ENCODE peak calls at places on chromosomes 3 and 15, in five cellular contexts. K is activated CD4-positive, alpha-beta T cell treated with anti-CD3 and anti-CD28 coated beads, Interleukin-2, amount 50 U/mL, for 24 hours; D is RCC 7860; X is KBM-7; J is left ventricle myocardium superior. E is an unnamed sample.
A peak's percentile ranks its signal among the peaks of the same experiment; 100 is the strongest.

GRCh38 chr3:52088445-52089367 is 32.3 kb upstream of the DUSP7 start:
- DNase-seq in X (peak; percentile 23), J (peak; percentile 37), K (no peak), D (peak; percentile 53), E (no peak)

GRCh38 chr15:39925112-39925830 is 5.2 kb upstream of the GPR176 start:
- DNase-seq in X (no peak), K (no peak), D (peak; percentile 23), J (no peak), E (no peak)

GRCh38 chr15:89776274-89777072 is at the start of gene MESP2:
- DNase-seq in K (peak; percentile 11), D (no peak), X (peak; percentile 64), J (peak; percentile 94), E (peak; percentile 77)

GRCh38 chr3:5010706-5011554 is 31.7 kb downstream of the BHLHE40 start:
- DNase-seq in X (no peak), K (no peak), J (no peak), D (no peak), E (no peak)

GRCh38 chr3:195237981-195238625 is 32.9 kb downstream of the XXYLT1 start:
- DNase-seq in K (no peak), J (no peak), D (no peak), X (no peak), E (peak; percentile 20)

GRCh38 chr3:142267269-142267668 is 41.9 kb upstream of the GK5 start:
- DNase-seq in D (no peak), J (no peak), X (no peak), K (no peak), E (no peak)

GRCh38 chr3:184748219-184749135 is 36.6 kb upstream of the MAGEF1 start:
- DNase-seq in X (peak; percentile 27), K (no peak), J (peak; percentile 11), D (no peak), E (no peak)

GRCh38 chr3:16178628-16178988 is 4.1 kb downstream of the GALNT15 start:
- DNase-seq in J (no peak), D (no peak), K (no peak), X (no peak), E (no peak)

GRCh38 chr3:129045675-129046036 is 14.9 kb upstream of the GP9 start:
- DNase-seq in D (no peak), J (peak; percentile 69), X (no peak), K (no peak), E (no peak)

GRCh38 chr3:127911421-127911931 is 3.6 kb upstream of the KBTBD12 start:
- DNase-seq in D (no peak), J (no peak), K (no peak), X (no peak), E (no peak)

GRCh38 chr15:72685301-72685924 is 569 bp downstream of the HIGD2B start:
- DNase-seq in D (no peak), K (no peak), X (no peak), J (no peak), E (no peak)

GRCh38 chr3:7249493-7250076 is 388.7 kb downstream of the GRM7 start:
- DNase-seq in D (no peak), J (no peak), X (no peak), K (no peak), E (no peak)

GRCh38 chr3:195403841-195404408 is 38.9 kb downstream of the ACAP2 start:
- DNase-seq in X (no peak), K (no peak), D (no peak), J (no peak), E (no peak)

GRCh38 chr3:124966557-124967480 is 32.3 kb upstream of the MUC13 start:
- DNase-seq in D (no peak), K (no peak), J (no peak), X (peak; percentile 5), E (no peak)

GRCh38 chr15:27549796-27550195 is 549.3 kb downstream of the OCA2 start:
- DNase-seq in X (no peak), K (no peak), D (peak; percentile 59), J (no peak), E (no peak)

GRCh38 chr3:57982561-57983243 is 25.5 kb upstream of the FLNB start:
- DNase-seq in K (no peak), D (no peak), X (no peak), J (no peak), E (no peak)

GRCh38 chr3:193992062-193992461 is 143.9 kb upstream of the HES1 start:
- DNase-seq in D (no peak), K (no peak), J (no peak), X (no peak), E (no peak)

GRCh38 chr15:62491642-62492041 is 326.6 kb upstream of the C2CD4B start:
- DNase-seq in D (no peak), J (no peak), K (no peak), X (no peak), E (no peak)

GRCh38 chr15:92869263-92869940 is 30.7 kb upstream of the CHD2 start:
- DNase-seq in K (no peak), D (peak; percentile 42), J (no peak), X (no peak), E (no peak)

GRCh38 chr15:56102401-56102800 is 109.0 kb upstream of the NEDD4 start:
- DNase-seq in X (no peak), K (no peak), D (no peak), J (no peak), E (no peak)